ENCODE peak calls at places on chromosomes 7 and 10, in five cellular contexts. T is K562, H is A549, E is SK-N-SH, W is HepG2. Q is an unnamed sample.

GRCh38 chr10:22317771-22318565 is 1.8 kb downstream of the COMMD3 start:
- DNase-seq in E (no peak), W (no peak), T (no peak), H (no peak), Q (no peak)

GRCh38 chr10:58754419-58755180 is 241.9 kb downstream of the BICC1 start:
- DNase-seq in T (no peak), W (no peak), E (no peak), H (no peak), Q (no peak)

GRCh38 chr7:86760236-86760635 is 116.5 kb downstream of the GRM3 start:
- DNase-seq in W (no peak), T (no peak), E (no peak), H (no peak), Q (no peak)

GRCh38 chr10:91700788-91701444 is 68.0 kb upstream of the PPP1R3C start:
- DNase-seq in E (no peak), H (peak; percentile 7), W (no peak), T (no peak), Q (peak; percentile 81)

GRCh38 chr7:41503438-41503837 is 199.5 kb downstream of the INHBA start:
- DNase-seq in E (no peak), H (no peak), W (no peak), T (no peak), Q (peak; percentile 69)

GRCh38 chr7:106217089-106217542 is 67.7 kb downstream of the NAMPT start:
- DNase-seq in E (no peak), H (peak; percentile 64), W (no peak), T (peak; percentile 23), Q (peak; percentile 42)

GRCh38 chr10:7550038-7550437 is 116.7 kb downstream of the ITIH5 start:
- DNase-seq in H (no peak), W (no peak), E (no peak), T (no peak), Q (no peak)

GRCh38 chr7:111159426-111159825 is 68.5 kb downstream of the LRRN3 start:
- DNase-seq in E (no peak), H (no peak), W (no peak), T (no peak), Q (peak; percentile 69)

GRCh38 chr10:101897633-101898032 is 54.0 kb upstream of the KCNIP2 start:
- DNase-seq in E (peak; percentile 8), T (no peak), W (no peak), H (no peak), Q (peak; percentile 75)

GRCh38 chr10:112221545-112221944 is 38.0 kb upstream of the GPAM start:
- DNase-seq in T (no peak), H (no peak), W (no peak), E (no peak), Q (peak; percentile 33)

GRCh38 chr10:104122273-104123107 is 519 bp downstream of the SFR1 start:
- DNase-seq in H (peak; percentile 31), T (peak; percentile 30), E (no peak), W (no peak), Q (peak; percentile 2)

GRCh38 chr7:151245360-151246160 is 2.9 kb downstream of the SMARCD3 start:
- DNase-seq in W (no peak), E (peak; percentile 97), T (peak; percentile 59), H (no peak), Q (no peak)

GRCh38 chr10:121288011-121288410 is 310.2 kb downstream of the FGFR2 start:
- DNase-seq in T (no peak), W (no peak), E (no peak), H (no peak), Q (no peak)

GRCh38 chr7:27526991-27527722 is 135.5 kb downstream of the HIBADH start:
- DNase-seq in W (no peak), H (no peak), T (no peak), E (no peak), Q (no peak)

GRCh38 chr10:6780008-6780677 is 200.1 kb upstream of the PRKCQ start:
- DNase-seq in E (no peak), W (no peak), H (no peak), T (no peak), Q (no peak)

GRCh38 chr7:30084195-30084594 is 50.6 kb upstream of the MTURN start:
- DNase-seq in T (no peak), H (no peak), E (no peak), W (no peak), Q (no peak)

GRCh38 chr7:114889646-114890285 is 32.1 kb upstream of the MDFIC start:
- DNase-seq in E (no peak), T (no peak), H (peak; percentile 92), W (peak; percentile 1), Q (peak; percentile 99)

GRCh38 chr10:93028881-93029280 is 31.7 kb upstream of the CYP26C1 start:
- DNase-seq in T (peak; percentile 5), H (peak; percentile 27), W (no peak), E (no peak), Q (peak; percentile 67)

GRCh38 chr7:158585721-158586498 is 1.7 kb downstream of the PTPRN2 start:
- DNase-seq in W (no peak), T (no peak), H (no peak), E (no peak), Q (no peak)

GRCh38 chr10:69048103-69048502 is 39.8 kb upstream of the SRGN start:
- DNase-seq in H (no peak), E (no peak), W (no peak), T (peak; percentile 35), Q (peak; percentile 76)

DNA sequence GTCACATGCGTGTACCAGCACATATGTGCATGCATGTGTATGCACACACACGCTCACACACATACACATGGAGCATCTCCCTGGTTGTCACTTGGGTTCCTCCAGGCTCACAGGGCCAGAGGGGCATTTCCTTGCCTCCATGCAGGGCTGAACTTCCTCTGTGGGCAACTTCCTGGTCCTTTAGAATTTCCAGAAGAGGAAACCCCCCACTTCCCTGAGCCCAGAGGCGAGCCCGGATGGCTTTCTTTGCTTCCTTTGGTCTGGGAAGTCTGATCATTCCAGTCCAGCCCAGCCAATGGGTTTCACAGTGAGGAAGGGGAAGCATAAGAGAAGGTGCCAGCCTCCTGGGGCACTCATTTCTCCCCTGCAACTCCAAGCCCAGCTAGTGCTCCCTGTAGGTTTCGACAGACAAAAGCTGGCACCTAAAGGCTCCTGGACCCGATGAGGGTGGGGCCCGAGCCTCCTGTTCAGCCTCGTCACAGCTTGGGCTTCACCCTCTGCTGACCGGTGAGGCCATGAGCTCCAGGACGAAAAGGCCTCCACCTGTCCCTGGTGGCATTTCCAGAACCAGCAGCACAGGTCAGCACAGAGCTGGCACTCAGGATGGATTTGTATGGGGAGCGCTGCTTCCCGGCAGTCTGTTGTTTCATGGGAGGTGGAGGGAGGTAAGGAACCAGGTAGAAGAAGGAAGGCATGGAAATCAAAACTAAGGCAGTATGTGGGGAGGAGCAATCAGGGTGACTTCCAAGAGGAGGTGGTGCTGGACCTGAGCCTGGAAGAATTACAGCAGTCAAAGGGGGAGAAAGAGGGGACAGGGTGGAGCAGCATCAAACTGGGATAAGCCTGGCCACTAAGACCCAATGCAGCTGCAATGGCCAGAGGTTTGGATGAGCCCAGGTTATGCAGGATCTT is 23.7 kb downstream of the BTBD16 start:
- DNase-seq in H (no peak), W (no peak), T (no peak), E (no peak), Q (no peak)
- H3K27ac ChIP-seq in H (no peak overlapping the region), W (no peak overlapping the region), T (no peak overlapping the region), E (no peak overlapping the region), Q (no peak overlapping the region)

DNA sequence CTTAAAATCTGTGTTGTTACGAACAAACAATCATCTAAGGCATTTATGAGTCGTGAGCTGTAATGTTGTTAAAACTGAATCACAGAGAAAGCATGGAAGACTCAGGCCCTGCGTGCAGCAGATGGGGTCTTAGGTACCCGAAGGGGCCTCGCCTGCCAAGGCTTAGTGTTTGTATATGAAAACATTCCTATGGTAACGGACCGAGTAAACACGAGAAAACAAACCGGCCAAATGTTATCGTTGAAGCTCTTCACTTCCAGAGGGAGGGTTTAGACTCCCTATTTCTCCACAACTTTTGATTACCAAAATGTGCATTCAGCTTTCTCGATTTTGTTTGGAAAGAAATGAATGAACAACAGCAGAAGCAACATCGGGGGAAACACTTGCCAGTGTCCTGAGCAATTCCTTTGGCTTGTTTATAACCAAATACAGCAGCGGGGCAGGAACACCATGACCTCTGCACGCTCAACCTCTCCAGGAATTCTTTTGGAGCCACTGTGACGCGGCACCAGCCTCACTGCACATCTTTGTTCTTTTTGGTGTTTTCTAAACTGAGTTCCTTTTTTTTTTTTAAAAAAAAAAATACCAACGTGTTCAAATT is 121.6 kb upstream of the KLF6 start:
- DNase-seq in H (no peak), W (peak; percentile 84), E (no peak), T (no peak), Q (peak; percentile 91)
- TF ChIP-seq RFX5 in H (no peak), W (no peak), E (no peak), T (no peak), Q (no peak)

GRCh38 chr10:132537713-132538020 is at the start of gene INPP5A:
- DNase-seq in W (no peak), T (no peak), E (no peak), H (no peak), Q (no peak)

GRCh38 chr10:132536964-132537712 is 449 bp upstream of the INPP5A start:
- DNase-seq in T (peak; percentile 96), H (peak; percentile 99), E (peak; percentile 100), W (peak; percentile 95), Q (peak; percentile 98)

GRCh38 chr10:132538790-132539421 is 1.3 kb downstream of the INPP5A start:
- DNase-seq in T (no peak), H (no peak), W (no peak), E (peak; percentile 9), Q (no peak)

GRCh38 chr10:132539431-132539839 is 1.8 kb downstream of the INPP5A start:
- DNase-seq in H (no peak), T (no peak), W (no peak), E (no peak), Q (no peak)

GRCh38 chr10:132538031-132538789 is 623 bp downstream of the INPP5A start:
- DNase-seq in T (no peak), E (no peak), H (no peak), W (no peak), Q (no peak)
- H3K27ac ChIP-seq in T (peak overlapping the region; percentile 33), E (no peak overlapping the region), H (peak overlapping the region; percentile 93), W (peak overlapping the region; percentile 46), Q (peak overlapping the region; percentile 55)

GRCh38 chr7:1340031-1340430 is 107.4 kb downstream of the UNCX start:
- DNase-seq in E (no peak), T (no peak), H (no peak), W (no peak), Q (no peak)
- TF ChIP-seq RFX5 in E (no peak), T (no peak), H (no peak), W (no peak), Q (no peak)

DNA sequence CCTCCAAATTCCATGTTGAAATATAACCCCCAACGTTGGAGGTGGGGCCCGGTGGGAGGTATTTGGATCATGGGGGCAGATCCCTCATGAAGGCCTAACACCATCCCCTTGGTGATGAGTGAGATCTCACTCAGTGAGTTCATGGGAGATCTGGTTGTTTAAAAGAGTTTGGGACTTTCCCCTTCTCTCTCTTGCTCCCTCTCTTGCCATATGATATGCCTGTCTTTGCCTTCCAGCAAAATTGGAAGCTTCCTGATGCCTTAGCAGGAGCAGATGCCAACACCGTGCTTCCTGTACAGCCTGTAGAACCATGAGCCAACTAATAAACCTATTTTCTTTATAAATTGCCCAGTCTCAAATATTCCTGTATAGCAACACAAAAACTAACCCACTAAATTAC is 55.7 kb upstream of the CDK1 start:
- DNase-seq in H (no peak), E (no peak), W (no peak), T (no peak), Q (no peak)
- H3K27ac ChIP-seq in H (no peak overlapping the region), E (no peak overlapping the region), W (no peak overlapping the region), T (no peak overlapping the region), Q (no peak overlapping the region)

Q was measured in IMR-90.